ENCODE peak calls at places on chromosomes 5 and 9, in nine cellular contexts. U is COR-L47, F is HCEC 1CT, G is cardiac fibroblast, Q is NCI-H1105, C is SK-N-DZ, A is H4, I is endothelial cell of umbilical vein, B is RKO. V is an unnamed sample.

GRCh38 chr5:54895816-54896341 is 89.5 kb downstream of the ESM1 start:
- DNase-seq in A (peak), I (peak), G (peak), Q (peak), B (peak), F (peak), U (peak), C (no peak), V (no peak)

GRCh38 chr5:115455241-115455640 is 89.3 kb downstream of the FEM1C start:
- DNase-seq in A (no peak), I (peak), Q (no peak), B (peak), C (no peak), G (peak), F (peak), U (no peak), V (peak)

GRCh38 chr5:153827407-153827806 is 211.3 kb downstream of the FAM114A2 start:
- DNase-seq in Q (no peak), A (no peak), F (peak), C (no peak), I (no peak), G (no peak), U (no peak), B (no peak), V (no peak)

GRCh38 chr5:159362190-159362589 is 31.9 kb upstream of the IL12B start:
- DNase-seq in A (no peak), G (no peak), C (no peak), F (no peak), B (no peak), U (no peak), Q (no peak), I (no peak), V (no peak)

GRCh38 chr5:142697356-142697807 is 11.5 kb upstream of the FGF1 start:
- DNase-seq in I (no peak), U (no peak), A (no peak), F (peak), Q (no peak), C (no peak), B (no peak), G (peak), V (no peak)

GRCh38 chr9:88873635-88874034 is 117.6 kb upstream of the S1PR3 start:
- DNase-seq in I (no peak), B (no peak), C (no peak), A (no peak), Q (no peak), F (no peak), U (no peak), G (no peak), V (no peak)

GRCh38 chr9:106880863-106881262 is 17.9 kb downstream of the ZNF462 start:
- DNase-seq in Q (no peak), I (no peak), A (no peak), U (no peak), B (no peak), G (peak), F (peak), C (no peak), V (no peak)

GRCh38 chr5:153717287-153717686 is 226.8 kb downstream of the GRIA1 start:
- DNase-seq in Q (no peak), G (no peak), C (no peak), F (no peak), U (no peak), I (no peak), A (no peak), B (no peak), V (no peak)

GRCh38 chr9:101814064-101814463 is 75.6 kb upstream of the GRIN3A start:
- DNase-seq in A (no peak), U (no peak), Q (no peak), B (no peak), C (no peak), G (no peak), F (no peak), I (no peak), V (no peak)

GRCh38 chr9:17389026-17389425 is 189.8 kb upstream of the SH3GL2 start:
- DNase-seq in F (no peak), C (no peak), U (no peak), B (no peak), G (no peak), A (no peak), Q (no peak), I (no peak), V (no peak)

GRCh38 chr5:90293931-90294330 is 115.6 kb downstream of the CETN3 start:
- DNase-seq in U (no peak), B (peak), C (no peak), I (peak), G (peak), Q (no peak), F (no peak), A (peak), V (no peak)

GRCh38 chr5:32852535-32852934 is 141.4 kb downstream of the NPR3 start:
- DNase-seq in G (peak), C (no peak), A (peak), Q (no peak), U (no peak), I (no peak), F (peak), B (no peak), V (no peak)

GRCh38 chr5:138544171-138545134 is 1.4 kb upstream of the ETF1 start:
- DNase-seq in F (peak), A (no peak), C (no peak), Q (no peak), G (peak), I (peak), U (no peak), B (peak), V (no peak)

GRCh38 chr5:179858241-179858585 is 404 bp downstream of the MRNIP start:
- DNase-seq in F (no peak), A (no peak), U (peak), G (peak), Q (no peak), B (peak), C (no peak), I (no peak), V (no peak)

GRCh38 chr9:36190388-36191289 is at the start of gene CLTA:
- DNase-seq in A (peak), U (peak), I (peak), C (peak), Q (peak), B (peak), F (peak), G (peak), V (peak)

GRCh38 chr9:136279471-136279870 is 24.4 kb downstream of the CCDC187 start:
- DNase-seq in G (no peak), U (no peak), F (no peak), B (no peak), I (no peak), Q (no peak), C (no peak), A (no peak), V (no peak)

GRCh38 chr5:15525679-15526275 is 25.8 kb downstream of the FBXL7 start:
- DNase-seq in C (no peak), I (no peak), F (peak), U (no peak), A (no peak), G (peak), Q (no peak), B (no peak), V (no peak)

GRCh38 chr5:170307575-170308465 is 10.2 kb upstream of the LCP2 start:
- DNase-seq in B (peak), Q (no peak), G (peak), F (peak), U (no peak), I (peak), A (peak), C (no peak), V (peak)

GRCh38 chr9:13728917-13729811 is 449.7 kb upstream of the MPDZ start:
- DNase-seq in G (peak), C (no peak), U (no peak), I (peak), A (peak), F (no peak), B (no peak), Q (no peak), V (no peak)

GRCh38 chr9:130244548-130245165 is 20.9 kb upstream of the HMCN2 start:
- DNase-seq in B (no peak), G (no peak), U (no peak), C (no peak), I (no peak), Q (no peak), A (no peak), F (no peak), V (no peak)

GRCh38 chr5:72525816-72526215 is 18.6 kb upstream of the ZNF366 start:
- DNase-seq in Q (no peak), G (peak), B (no peak), U (no peak), F (peak), C (no peak), A (peak), I (no peak), V (no peak)

GRCh38 chr9:84983749-84984148 is 314.2 kb downstream of the NTRK2 start:
- DNase-seq in U (no peak), Q (no peak), B (no peak), I (no peak), G (no peak), A (no peak), C (no peak), F (no peak), V (no peak)